ENCODE peak calls at places on chromosome 2, in six cellular contexts. R, Q, U, K, E and X are unnamed samples.

GRCh38 chr2:120439637-120440384 is 93.9 kb downstream of the INHBB start:
- DNase-seq in Q (no peak), E (no peak), U (no peak), K (no peak), R (no peak), X (no peak)

GRCh38 chr2:58932801-58933200 is 691.7 kb upstream of the FANCL start:
- DNase-seq in U (no peak), K (no peak), R (no peak), Q (no peak), E (no peak), X (no peak)

GRCh38 chr2:30266705-30267104 is 35.4 kb downstream of the LBH start:
- DNase-seq in E (no peak), U (no peak), K (no peak), R (no peak), Q (no peak), X (no peak)

GRCh38 chr2:119476301-119477117 is 44.9 kb downstream of the TMEM37 start:
- DNase-seq in E (peak; percentile 49), U (peak; percentile 36), K (no peak), Q (peak; percentile 65), R (peak; percentile 93), X (no peak)

GRCh38 chr2:216023055-216023648 is 9.8 kb upstream of the MREG start:
- DNase-seq in R (peak; percentile 57), U (peak; percentile 31), Q (no peak), K (no peak), E (peak; percentile 58), X (no peak)

GRCh38 chr2:222753251-222753824 is 81.9 kb downstream of the MOGAT1 start:
- DNase-seq in K (no peak), R (no peak), Q (no peak), U (peak; percentile 66), E (no peak), X (no peak)

GRCh38 chr2:29446852-29447251 is 331.6 kb downstream of the CLIP4 start:
- DNase-seq in K (no peak), Q (no peak), R (no peak), U (no peak), E (no peak), X (no peak)

GRCh38 chr2:119178811-119179601 is 20.5 kb upstream of the C1QL2 start:
- DNase-seq in E (no peak), R (no peak), K (no peak), U (no peak), Q (peak; percentile 61), X (no peak)

GRCh38 chr2:8144785-8145184 is 537.1 kb upstream of the ID2 start:
- DNase-seq in R (no peak), Q (no peak), E (no peak), K (no peak), U (no peak), X (no peak)

GRCh38 chr2:241728627-241729026 is 5.8 kb upstream of the D2HGDH start:
- DNase-seq in R (no peak), K (no peak), Q (peak; percentile 77), U (no peak), E (no peak), X (no peak)

GRCh38 chr2:8438476-8438875 is 243.4 kb upstream of the ID2 start:
- DNase-seq in Q (peak; percentile 63), K (no peak), U (no peak), E (no peak), R (no peak), X (no peak)

GRCh38 chr2:237497820-237498128 is 10.7 kb downstream of the MLPH start:
- DNase-seq in Q (no peak), K (no peak), U (no peak), R (no peak), E (no peak), X (no peak)

GRCh38 chr2:73092146-73092783 is 20.5 kb downstream of the RAB11FIP5 start:
- DNase-seq in U (no peak), R (no peak), Q (no peak), E (no peak), K (no peak), X (no peak)

GRCh38 chr2:228369400-228370031 is 188.0 kb upstream of the SPHKAP start:
- DNase-seq in E (no peak), K (no peak), U (no peak), R (no peak), Q (no peak), X (no peak)

GRCh38 chr2:20631617-20632307 is 19.1 kb downstream of the HS1BP3 start:
- DNase-seq in K (no peak), Q (no peak), U (no peak), E (no peak), R (no peak), X (no peak)

GRCh38 chr2:236634203-236634602 is 64.6 kb downstream of the ACKR3 start:
- DNase-seq in Q (no peak), U (no peak), E (no peak), K (no peak), R (no peak), X (no peak)

GRCh38 chr2:36618381-36618780 is 20.4 kb upstream of the FEZ2 start:
- DNase-seq in R (peak; percentile 88), E (peak; percentile 31), K (no peak), U (no peak), Q (no peak), X (peak; percentile 51)

GRCh38 chr2:54613361-54613760 is 110.1 kb upstream of the EML6 start:
- DNase-seq in R (no peak), K (no peak), U (peak; percentile 15), Q (no peak), E (no peak), X (no peak)

GRCh38 chr2:58186501-58186900 is 54.6 kb downstream of the FANCL start:
- DNase-seq in U (no peak), E (no peak), Q (no peak), R (no peak), K (no peak), X (no peak)

GRCh38 chr2:221492606-221493005 is 79.5 kb downstream of the EPHA4 start:
- DNase-seq in E (no peak), Q (no peak), U (no peak), R (no peak), K (no peak), X (no peak)

GRCh38 chr2:97868986-97869721 is 126.6 kb downstream of the TMEM131 start:
- DNase-seq in K (no peak), Q (peak; percentile 73), E (peak; percentile 20), U (no peak), R (peak; percentile 46), X (peak; percentile 65)

GRCh38 chr2:207253946-207254345 is 88.2 kb upstream of the KLF7 start:
- DNase-seq in E (no peak), U (no peak), K (no peak), Q (no peak), R (no peak), X (no peak)

GRCh38 chr2:129710670-129711495 is 268.6 kb upstream of the RAB6C start:
- DNase-seq in E (no peak), Q (no peak), K (no peak), R (no peak), U (no peak), X (no peak)

GRCh38 chr2:134912406-134912805 is 6.2 kb upstream of the CCNT2 start:
- DNase-seq in R (no peak), Q (no peak), K (no peak), E (no peak), U (no peak), X (peak; percentile 26)

GRCh38 chr2:239182981-239183791 is 217.6 kb downstream of the HDAC4 start:
- DNase-seq in Q (peak; percentile 27), R (peak; percentile 20), U (no peak), K (no peak), E (no peak), X (no peak)

GRCh38 chr2:70558195-70558808 is 4.7 kb upstream of the TGFA start:
- DNase-seq in Q (no peak), E (no peak), U (no peak), R (no peak), K (no peak), X (no peak)